ENCODE peak calls at places on chromosomes 1 and 21, in five cellular contexts. K is lower leg skin, P is GM12891, C is stomach, A is esophagus muscularis mucosa. M is an unnamed sample.
A peak's percentile ranks its signal among the peaks of the same experiment; 100 is the strongest.

GRCh38 chr1:204417231-204417997 is 5.8 kb upstream of the PPP1R15B start:
- DNase-seq in K (peak; percentile 82), P (no peak), C (peak; percentile 82), A (no peak), M (peak; percentile 69)

GRCh38 chr1:197180252-197180878 is 33.9 kb upstream of the ASPM start:
- DNase-seq in K (no peak), P (no peak), C (no peak), A (no peak), M (no peak)

GRCh38 chr1:89546082-89546889 is 21.7 kb downstream of the LRRC8B start:
- DNase-seq in K (no peak), P (no peak), C (no peak), A (no peak), M (no peak)

GRCh38 chr1:172638885-172639831 is 19.7 kb upstream of the FASLG start:
- DNase-seq in K (no peak), P (no peak), C (no peak), A (no peak), M (peak; percentile 26)

GRCh38 chr1:169495050-169495740 is 9.5 kb upstream of the SLC19A2 start:
- DNase-seq in K (no peak), P (no peak), C (no peak), A (no peak), M (no peak)

GRCh38 chr1:10832703-10833102 is 36.3 kb upstream of the CASZ1 start:
- DNase-seq in K (no peak), P (no peak), C (no peak), A (no peak), M (no peak)

GRCh38 chr21:39373634-39374033 is 24.7 kb upstream of the HMGN1 start:
- DNase-seq in K (no peak), P (no peak), C (no peak), A (no peak), M (no peak)

GRCh38 chr21:35968564-35968963 is 91.8 kb downstream of the SETD4 start:
- DNase-seq in K (no peak), P (no peak), C (no peak), A (no peak), M (no peak)

GRCh38 chr1:236417325-236417724 is 23.2 kb downstream of the EDARADD start:
- DNase-seq in K (no peak), P (no peak), C (no peak), A (no peak), M (no peak)

GRCh38 chr1:147496571-147496970 is 44.7 kb upstream of the BCL9 start:
- DNase-seq in K (no peak), P (no peak), C (peak; percentile 34), A (no peak), M (peak; percentile 19)

GRCh38 chr1:227920896-227921295 is 26.8 kb downstream of the WNT9A start:
- DNase-seq in K (no peak), P (no peak), C (no peak), A (no peak), M (no peak)

GRCh38 chr1:51061231-51061943 is 40.6 kb upstream of the C1orf185 start:
- DNase-seq in K (no peak), P (no peak), C (no peak), A (no peak), M (no peak)

GRCh38 chr1:116252785-116253184 is 120.3 kb upstream of the ATP1A1 start:
- DNase-seq in K (no peak), P (no peak), C (no peak), A (no peak), M (no peak)

GRCh38 chr1:246142320-246142893 is 364.7 kb downstream of the SMYD3 start:
- DNase-seq in K (no peak), P (no peak), C (no peak), A (no peak), M (peak; percentile 51)

GRCh38 chr1:203682401-203683383 is 56.1 kb downstream of the ATP2B4 start:
- DNase-seq in K (no peak), P (no peak), C (no peak), A (no peak), M (no peak)

GRCh38 chr1:230864441-230864840 is 3.9 kb downstream of the C1orf198 start:
- DNase-seq in K (no peak), P (no peak), C (no peak), A (no peak), M (no peak)

GRCh38 chr1:43152866-43153265 is 19.2 kb downstream of the EBNA1BP2 start:
- DNase-seq in K (no peak), P (no peak), C (no peak), A (peak; percentile 90), M (no peak)

GRCh38 chr21:45161039-45161945 is 86.9 kb downstream of the ADARB1 start:
- DNase-seq in K (no peak), P (no peak), C (no peak), A (peak; percentile 74), M (no peak)

GRCh38 chr1:197770243-197770642 is 5.0 kb downstream of the DENND1B start:
- DNase-seq in K (no peak), P (no peak), C (no peak), A (no peak), M (no peak)

GRCh38 chr1:197526736-197527371 is 248.4 kb downstream of the DENND1B start:
- DNase-seq in K (no peak), P (no peak), C (no peak), A (no peak), M (no peak)

GRCh38 chr1:9249534-9250335 is 15.2 kb downstream of the H6PD start:
- DNase-seq in K (no peak), P (peak; percentile 72), C (peak; percentile 64), A (no peak), M (peak; percentile 44)

GRCh38 chr1:62912028-62912638 is 128.2 kb downstream of the ATG4C start:
- DNase-seq in K (no peak), P (no peak), C (no peak), A (no peak), M (no peak)

GRCh38 chr1:9590945-9591668 is 2.4 kb downstream of the TMEM201 start:
- DNase-seq in K (no peak), P (peak; percentile 26), C (no peak), A (no peak), M (no peak)

GRCh38 chr1:154736840-154737239 is 128.9 kb upstream of the ADAR start:
- DNase-seq in K (no peak), P (no peak), C (no peak), A (no peak), M (peak; percentile 47)

GRCh38 chr1:202129453-202130274 is 6.9 kb downstream of the GPR37L1 start:
- DNase-seq in K (no peak), P (no peak), C (no peak), A (no peak), M (no peak)

GRCh38 chr1:202133016-202133415 is 10.3 kb downstream of the GPR37L1 start:
- DNase-seq in K (no peak), P (no peak), C (no peak), A (no peak), M (no peak)

GRCh38 chr1:202131956-202132821 is 9.5 kb downstream of the GPR37L1 start:
- DNase-seq in K (peak; percentile 58), P (no peak), C (peak; percentile 46), A (no peak), M (no peak)

GRCh38 chr1:202130275-202130646 is 7.5 kb downstream of the GPR37L1 start:
- DNase-seq in K (no peak), P (no peak), C (no peak), A (no peak), M (no peak)

GRCh38 chr1:202130816-202131522 is 8.3 kb downstream of the GPR37L1 start:
- DNase-seq in K (no peak), P (no peak), C (no peak), A (no peak), M (no peak)
- TF ChIP-seq POLR2A in K (no peak), P (no peak), C (no peak), A (no peak), M (no peak)

GRCh38 chr1:66269222-66269621 is 264.7 kb upstream of the SGIP1 start:
- DNase-seq in K (no peak), P (no peak), C (no peak), A (no peak), M (no peak)

GRCh38 chr1:66271216-66271903 is 262.6 kb upstream of the SGIP1 start:
- DNase-seq in K (peak; percentile 90), P (no peak), C (peak; percentile 65), A (peak; percentile 95), M (peak; percentile 23)

GRCh38 chr1:66271904-66272254 is 262.1 kb upstream of the SGIP1 start:
- DNase-seq in K (peak; percentile 54), P (no peak), C (no peak), A (no peak), M (no peak)

GRCh38 chr1:66267211-66267940 is 266.6 kb upstream of the SGIP1 start:
- DNase-seq in K (no peak), P (no peak), C (no peak), A (no peak), M (no peak)

GRCh38 chr1:66270122-66270812 is 263.7 kb upstream of the SGIP1 start:
- DNase-seq in K (peak; percentile 53), P (no peak), C (no peak), A (no peak), M (no peak)
- TF ChIP-seq POLR2A in K (no peak), P (no peak), C (no peak), A (no peak), M (no peak)

GRCh38 chr1:32754282-32755097 is 51.9 kb upstream of the SYNC start:
- DNase-seq in K (no peak), P (no peak), C (peak; percentile 75), A (no peak), M (no peak)
- TF ChIP-seq POLR2A in K (no peak), P (no peak), C (no peak), A (no peak), M (no peak)

GRCh38 chr1:24327886-24328285 is 8.7 kb downstream of the GRHL3 start:
- DNase-seq in K (no peak), P (no peak), C (no peak), A (no peak), M (no peak)

GRCh38 chr1:24336099-24336498 is 16.9 kb downstream of the GRHL3 start:
- DNase-seq in K (no peak), P (no peak), C (no peak), A (no peak), M (no peak)

GRCh38 chr1:24337455-24337854 is 18.3 kb downstream of the GRHL3 start:
- DNase-seq in K (no peak), P (no peak), C (no peak), A (no peak), M (no peak)

GRCh38 chr1:24329797-24330543 is 10.8 kb downstream of the GRHL3 start:
- DNase-seq in K (no peak), P (no peak), C (no peak), A (no peak), M (no peak)

GRCh38 chr1:24331961-24332673 is 13.0 kb downstream of the GRHL3 start:
- DNase-seq in K (no peak), P (no peak), C (no peak), A (no peak), M (no peak)
- TF ChIP-seq POLR2A in K (no peak), P (no peak), C (no peak), A (no peak), M (no peak)

GRCh38 chr1:156104861-156105546 is 9.5 kb upstream of the LMNA start:
- DNase-seq in K (no peak), P (no peak), C (no peak), A (no peak), M (no peak)

GRCh38 chr1:156101880-156102279 is 12.6 kb upstream of the LMNA start:
- DNase-seq in K (no peak), P (no peak), C (no peak), A (no peak), M (no peak)

GRCh38 chr1:156103521-156103947 is 11.0 kb upstream of the LMNA start:
- DNase-seq in K (no peak), P (no peak), C (no peak), A (no peak), M (peak; percentile 78)

GRCh38 chr1:156102634-156103511 is 11.6 kb upstream of the LMNA start:
- DNase-seq in K (no peak), P (no peak), C (no peak), A (no peak), M (no peak)

GRCh38 chr1:156104065-156104810 is 10.3 kb upstream of the LMNA start:
- DNase-seq in K (peak; percentile 89), P (no peak), C (peak; percentile 70), A (no peak), M (peak; percentile 83)
- TF ChIP-seq POLR2A in K (no peak), P (no peak), C (no peak), A (no peak), M (peak; percentile 12)